ENCODE peak calls at places on chromosome 1, in nine cellular contexts. Q is fibroblast of the aortic adventitia; L is dermis blood vessel endothelial cell; E is CD4-positive, alpha-beta T cell; U is HEK293T; M is T-helper 1 cell; G is HS-27A; I is KBM-7; F is H4. P is an unnamed sample.

GRCh38 chr1:22208973-22209378 is 66.1 kb upstream of the WNT4 start:
- DNase-seq in M (no peak), Q (no peak), F (no peak), I (no peak), L (no peak), G (no peak), U (no peak), E (no peak), P (no peak)

GRCh38 chr1:200968469-200969410 is 54.8 kb downstream of the KIF21B start:
- DNase-seq in F (no peak), E (no peak), Q (peak), I (no peak), U (no peak), M (no peak), L (peak), G (no peak), P (no peak)

GRCh38 chr1:175984813-175985212 is 222.3 kb downstream of the COP1 start:
- DNase-seq in I (no peak), G (no peak), E (no peak), F (no peak), L (no peak), U (no peak), M (no peak), Q (no peak), P (no peak)

GRCh38 chr1:235910357-235911299 is 43.9 kb upstream of the LYST start:
- DNase-seq in F (peak), U (peak), M (no peak), I (no peak), Q (peak), L (peak), E (no peak), G (peak), P (no peak)

GRCh38 chr1:204524986-204525385 is 8.8 kb downstream of the MDM4 start:
- DNase-seq in Q (no peak), L (no peak), I (no peak), M (no peak), F (no peak), U (no peak), E (no peak), G (no peak), P (no peak)

GRCh38 chr1:75126611-75127101 is 7.5 kb upstream of the LHX8 start:
- DNase-seq in E (no peak), M (no peak), I (no peak), G (no peak), L (no peak), F (no peak), U (no peak), Q (no peak), P (no peak)

GRCh38 chr1:218345673-218346390 is 696 bp downstream of the TGFB2 start:
- DNase-seq in U (peak), Q (peak), F (peak), M (peak), E (no peak), G (no peak), I (peak), L (peak), P (peak)

GRCh38 chr1:42260376-42261078 is 74.5 kb downstream of the FOXJ3 start:
- DNase-seq in L (no peak), E (no peak), Q (no peak), M (no peak), F (no peak), I (no peak), U (no peak), G (no peak), P (no peak)

GRCh38 chr1:115286431-115287205 is 51.4 kb downstream of the NGF start:
- DNase-seq in L (no peak), E (no peak), I (no peak), Q (no peak), F (no peak), M (no peak), U (no peak), G (no peak), P (no peak)

GRCh38 chr1:101781437-101781836 is 215.3 kb downstream of the OLFM3 start:
- DNase-seq in I (peak), M (no peak), U (no peak), Q (no peak), E (no peak), L (no peak), G (no peak), F (peak), P (peak)